ENCODE peak calls at places on chromosome 1, in six cellular contexts. A is NCI-H774, B is NCI-H2171 treated with DMSO at 0.1 percent for 48 hours, W is progenitor cell of endocrine pancreas, G is EL, X is activated gamma-delta T cell treated with Interleukin-2 at 50 U/mL for 16 hours. U is an unnamed sample.
A peak's percentile ranks its signal among the peaks of the same experiment; 100 is the strongest.

GRCh38 chr1:2413495-2414296 is 1.3 kb upstream of the PEX10 start:
- DNase-seq in A (no peak), B (no peak), W (no peak), G (no peak), X (no peak), U (no peak)

GRCh38 chr1:204230211-204230610 is 16.4 kb upstream of the GOLT1A start:
- DNase-seq in A (no peak), B (no peak), W (no peak), G (no peak), X (no peak), U (no peak)

GRCh38 chr1:237098517-237098916 is 56.5 kb downstream of the RYR2 start:
- DNase-seq in A (peak; percentile 10), B (no peak), W (no peak), G (no peak), X (no peak), U (no peak)

GRCh38 chr1:86825294-86825693 is 88.6 kb downstream of the SELENOF start:
- DNase-seq in A (no peak), B (no peak), W (no peak), G (peak; percentile 26), X (no peak), U (no peak)

GRCh38 chr1:154716614-154717372 is 108.8 kb upstream of the ADAR start:
- DNase-seq in A (no peak), B (no peak), W (no peak), G (no peak), X (no peak), U (no peak)

GRCh38 chr1:156108664-156109241 is 5.8 kb upstream of the LMNA start:
- DNase-seq in A (no peak), B (peak; percentile 55), W (no peak), G (no peak), X (no peak), U (no peak)

GRCh38 chr1:222127096-222127495 is 385.2 kb upstream of the DUSP10 start:
- DNase-seq in A (no peak), B (no peak), W (no peak), G (no peak), X (no peak), U (no peak)

GRCh38 chr1:85048296-85049064 is at the start of gene MCOLN3:
- DNase-seq in A (peak; percentile 66), B (peak; percentile 74), W (peak; percentile 59), G (peak; percentile 44), X (peak; percentile 19), U (peak; percentile 9)

GRCh38 chr1:223363856-223364684 is at the start of gene SUSD4:
- DNase-seq in A (peak; percentile 88), B (peak; percentile 89), W (peak; percentile 59), G (peak; percentile 20), X (peak; percentile 51), U (peak; percentile 36)

GRCh38 chr1:185856482-185856881 is 122.3 kb downstream of the HMCN1 start:
- DNase-seq in A (no peak), B (no peak), W (no peak), G (no peak), X (no peak), U (no peak)

U was measured in neural crest cell.